ENCODE peak calls at places on chromosomes 13 and 19, in five cellular contexts. K is IMR-90, N is trophoblast cell, I is neuronal stem cell, B is H9. O is an unnamed sample.

GRCh38 chr13:97749174-97749573 is 204.3 kb upstream of the IPO5 start:
- DNase-seq in N (peak; percentile 55), K (peak; percentile 1), I (no peak), B (no peak), O (peak; percentile 11)

GRCh38 chr13:33204130-33204927 is 81.2 kb downstream of the STARD13 start:
- DNase-seq in K (peak; percentile 90), I (no peak), B (no peak), N (no peak), O (no peak)

GRCh38 chr13:80117515-80117914 is 223.4 kb downstream of the SPRY2 start:
- DNase-seq in I (no peak), N (no peak), B (no peak), K (no peak), O (no peak)

GRCh38 chr13:35723061-35723461 is 246.6 kb upstream of the MAB21L1 start:
- DNase-seq in I (no peak), B (no peak), N (peak; percentile 8), K (peak; percentile 33), O (no peak)

GRCh38 chr13:95426631-95427030 is 125.4 kb upstream of the ABCC4 start:
- DNase-seq in B (no peak), K (no peak), N (peak; percentile 91), I (no peak), O (no peak)

GRCh38 chr13:100280681-100281080 is 191.8 kb downstream of the PCCA start:
- DNase-seq in B (no peak), N (no peak), I (no peak), K (peak; percentile 14), O (no peak)

GRCh38 chr13:46914341-46914740 is 17.5 kb upstream of the HTR2A start:
- DNase-seq in I (no peak), K (no peak), N (no peak), B (no peak), O (no peak)

GRCh38 chr19:7787141-7787540 is 24.1 kb downstream of the CLEC4M start:
- DNase-seq in N (no peak), B (peak; percentile 76), I (no peak), K (no peak), O (peak; percentile 40)

GRCh38 chr19:9967326-9967725 is 31.0 kb upstream of the OLFM2 start:
- DNase-seq in B (no peak), N (no peak), I (no peak), K (peak; percentile 30), O (no peak)

GRCh38 chr13:111006508-111007031 is 91.7 kb upstream of the ANKRD10 start:
- DNase-seq in B (no peak), I (peak; percentile 1), K (peak; percentile 84), N (no peak), O (peak; percentile 61)

GRCh38 chr19:33248104-33248503 is 22.5 kb upstream of the SLC7A10 start:
- DNase-seq in B (no peak), K (no peak), I (no peak), N (no peak), O (no peak)

GRCh38 chr13:34207872-34208271 is 389.9 kb downstream of the RFC3 start:
- DNase-seq in B (no peak), K (peak; percentile 2), I (no peak), N (no peak), O (no peak)

GRCh38 chr13:36352350-36352749 is 6.2 kb upstream of the SPART start:
- DNase-seq in K (peak; percentile 33), I (no peak), B (no peak), N (peak; percentile 30), O (no peak)

GRCh38 chr19:8304841-8305621 is 3.1 kb downstream of the CD320 start:
- DNase-seq in I (peak; percentile 21), B (peak; percentile 93), N (peak; percentile 67), K (no peak), O (peak; percentile 82)

GRCh38 chr19:45884682-45885555 is 1.0 kb downstream of the IRF2BP1 start:
- DNase-seq in N (peak; percentile 43), I (no peak), B (peak; percentile 47), K (no peak), O (peak; percentile 44)

GRCh38 chr19:6278740-6279619 is 795 bp downstream of the MLLT1 start:
- DNase-seq in B (no peak), K (no peak), N (peak; percentile 10), I (no peak), O (no peak)

GRCh38 chr19:50550594-50550966 is 17.7 kb downstream of the LRRC4B start:
- DNase-seq in N (no peak), I (no peak), B (no peak), K (no peak), O (no peak)

GRCh38 chr13:35646061-35646774 is 169.7 kb upstream of the MAB21L1 start:
- DNase-seq in K (no peak), N (no peak), B (no peak), I (no peak), O (no peak)

GRCh38 chr19:49924004-49924880 is 4.8 kb upstream of the ATF5 start:
- DNase-seq in B (no peak), K (no peak), N (no peak), I (no peak), O (peak; percentile 30)

GRCh38 chr13:44382635-44383145 is 9.1 kb downstream of the SERP2 start:
- DNase-seq in K (no peak), B (no peak), I (no peak), N (no peak), O (no peak)

GRCh38 chr13:50459046-50459445 is 384.4 kb downstream of the DLEU7 start:
- DNase-seq in B (no peak), N (peak; percentile 10), I (no peak), K (no peak), O (no peak)

GRCh38 chr19:33528404-33528803 is 6.8 kb upstream of the PEPD start:
- DNase-seq in B (no peak), K (no peak), I (no peak), N (no peak), O (no peak)

GRCh38 chr19:44113138-44113783 is at the start of gene ZNF225:
- DNase-seq in I (peak; percentile 98), N (peak; percentile 99), K (peak; percentile 99), B (peak; percentile 99), O (peak; percentile 100)

GRCh38 chr13:36357692-36358091 is 11.5 kb upstream of the SPART start:
- DNase-seq in I (no peak), B (no peak), N (no peak), K (no peak), O (no peak)

DNA sequence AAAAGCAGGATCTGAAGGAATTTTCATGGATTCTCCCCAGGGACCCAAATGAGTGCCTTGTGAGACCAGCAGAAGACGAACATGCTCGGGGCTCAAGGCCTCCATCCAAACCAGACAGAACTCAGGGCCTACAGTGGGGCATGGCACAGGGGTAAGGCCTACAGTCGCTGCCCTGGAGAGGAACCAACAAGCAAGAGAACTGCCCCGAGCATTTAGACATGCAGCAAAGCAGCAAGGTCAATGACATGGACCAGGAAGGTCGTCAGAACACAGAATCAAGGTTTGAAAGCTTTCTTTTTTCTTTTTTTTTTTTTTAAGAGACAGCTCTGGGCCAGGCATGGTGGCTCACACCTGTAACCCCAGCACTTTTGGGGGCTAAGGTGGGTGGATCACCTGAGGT is 17.3 kb downstream of the EPS15L1 start:
- DNase-seq in B (no peak), K (no peak), I (no peak), N (no peak), O (no peak)
- H3K27ac ChIP-seq in B (no peak overlapping the region), K (no peak overlapping the region), I (no peak overlapping the region), N (no peak overlapping the region), O (no peak overlapping the region)

GRCh38 chr19:1236566-1236965 is 1.2 kb downstream of the CBARP start:
- DNase-seq in I (no peak), B (no peak), N (no peak), K (no peak), O (no peak)
- H3K4ac ChIP-seq in I (peak overlapping the region; percentile 100), B (no peak overlapping the region), N (no peak overlapping the region), K (peak overlapping the region; percentile 61), O (no peak overlapping the region)

DNA sequence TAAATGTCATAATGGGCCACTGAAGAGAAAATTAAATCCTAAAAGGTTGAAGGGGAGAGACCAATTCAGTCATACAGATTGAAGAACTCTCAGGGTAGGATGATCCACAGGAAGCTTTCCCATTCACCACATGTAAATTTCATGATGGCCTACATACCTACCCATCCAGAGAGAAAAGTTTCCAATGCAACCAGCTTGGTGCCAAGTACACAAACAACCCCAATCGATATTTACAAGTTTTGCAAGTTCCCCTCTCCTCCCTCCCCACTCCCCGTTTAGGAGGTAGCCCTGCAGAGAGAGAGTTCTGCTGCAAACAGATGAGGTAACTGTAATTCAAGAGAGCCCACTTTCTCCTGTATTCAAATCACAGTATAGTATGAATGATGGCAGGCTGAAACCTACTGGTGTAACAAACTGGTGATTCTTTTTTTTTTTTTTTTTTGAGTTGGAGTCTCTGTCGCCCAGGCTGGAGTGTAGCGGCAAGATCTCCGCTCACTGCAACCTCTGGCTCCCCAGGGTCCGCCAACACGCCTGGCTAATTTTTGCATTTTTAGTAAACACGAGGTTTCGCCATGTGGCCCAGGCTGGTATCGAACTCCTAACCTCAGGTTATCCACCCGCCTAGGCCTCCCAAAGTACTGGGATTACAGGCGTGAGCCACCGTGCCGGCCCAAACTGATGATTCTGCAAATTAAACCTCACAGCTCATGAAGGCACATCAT is 14.4 kb downstream of the FOXO1 start:
- DNase-seq in I (no peak), K (no peak), B (peak; percentile 80), N (no peak), O (peak; percentile 73)
- H3K4me1 ChIP-seq in I (peaks cover 5% of the 10 kb centered on the region), K (no peaks in the 10 kb centered on the region), B (peaks cover 7% of the 10 kb centered on the region), N (peaks cover 21% of the 10 kb centered on the region), O (peaks cover 10% of the 10 kb centered on the region)

GRCh38 chr19:55208880-55209429 is 346 bp downstream of the PTPRH start:
- DNase-seq in K (no peak), B (peak; percentile 26), N (no peak), I (no peak), O (no peak)
- H3K27ac ChIP-seq in K (no peak overlapping the region), B (no peak overlapping the region), N (no peak overlapping the region), I (no peak overlapping the region), O (no peak overlapping the region)

GRCh38 chr19:29947871-29948270 is 5.8 kb downstream of the URI1 start:
- DNase-seq in I (no peak), B (no peak), K (no peak), N (no peak), O (no peak)
- H3K4ac ChIP-seq in I (no peak overlapping the region), B (no peak overlapping the region), K (no peak overlapping the region), N (peak overlapping the region; percentile 79), O (no peak overlapping the region)

DNA sequence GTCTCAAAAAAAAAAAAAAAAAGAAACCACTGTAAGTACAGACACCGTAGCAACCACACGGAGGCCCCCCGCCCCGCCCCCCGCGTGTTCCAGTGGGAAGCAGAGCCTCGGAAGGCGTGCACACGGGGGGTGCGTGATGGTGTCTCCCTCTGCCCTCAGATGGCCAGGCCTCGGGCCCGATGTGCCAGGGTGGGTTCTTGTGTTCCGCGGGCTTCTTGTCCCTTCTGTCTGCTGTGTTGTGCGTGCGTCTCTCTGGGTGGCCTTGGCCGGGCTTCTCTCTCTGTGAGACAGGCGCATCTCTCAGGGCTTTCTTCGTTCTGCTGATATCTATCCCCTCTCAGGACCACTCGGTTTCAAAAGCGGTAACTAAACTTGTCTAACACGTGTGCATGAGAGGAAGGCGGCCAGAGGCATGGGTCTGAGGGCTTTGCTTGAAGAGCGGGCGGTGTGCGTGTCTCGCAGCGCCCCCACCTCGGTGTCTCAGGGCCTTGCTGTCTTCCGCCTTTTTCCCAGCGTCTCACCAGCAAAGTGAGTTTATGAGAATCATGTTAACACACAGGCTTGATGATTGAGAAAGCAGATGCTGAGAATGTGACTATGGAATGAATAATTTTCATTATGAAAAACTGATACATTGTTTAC is 12.6 kb downstream of the ATP11A start:
- DNase-seq in K (no peak), N (no peak), I (no peak), B (peak; percentile 40), O (no peak)
- H3K4me1 ChIP-seq in K (peaks cover 13% of the 10 kb centered on the region), N (peaks cover 16% of the 10 kb centered on the region), I (peaks cover 15% of the 10 kb centered on the region), B (peaks cover 17% of the 10 kb centered on the region), O (peaks cover 21% of the 10 kb centered on the region)

O was measured in mesendoderm.